ENCODE peak calls at places on chromosomes 16 and 17, in ten cellular contexts. U is progenitor cell of endocrine pancreas; J is effector memory CD8-positive, alpha-beta T cell; P is HEK293T; O is naive B cell; X is sigmoid colon; R is SK-N-DZ; F is AG04450; M is NCI-H1694 treated with DMSO at 0.1 percent for 48 hours; L is AG08395. B is an unnamed sample.

GRCh38 chr17:45136846-45137560 is 1.5 kb downstream of the ACBD4 start:
- DNase-seq in R (no peak), F (no peak), L (no peak), P (no peak), O (no peak), U (no peak), X (no peak), M (no peak), J (no peak), B (no peak)

GRCh38 chr17:27882162-27882840 is 10.9 kb downstream of the LYRM9 start:
- DNase-seq in R (no peak), X (no peak), L (no peak), U (no peak), M (peak; percentile 50), O (no peak), J (no peak), F (no peak), P (no peak), B (no peak)

GRCh38 chr17:67528751-67529436 is 151.8 kb downstream of the PITPNC1 start:
- DNase-seq in F (peak; percentile 59), O (no peak), U (peak; percentile 55), M (no peak), J (no peak), X (peak; percentile 87), L (peak; percentile 95), R (peak; percentile 82), P (peak; percentile 36), B (no peak)

GRCh38 chr16:57260294-57260929 is 15.4 kb downstream of the ARL2BP start:
- DNase-seq in X (peak; percentile 59), F (peak; percentile 50), O (no peak), R (no peak), J (no peak), P (no peak), M (no peak), U (no peak), L (peak; percentile 71), B (no peak)

GRCh38 chr16:50763211-50763610 is 21.3 kb downstream of the CYLD start:
- DNase-seq in J (no peak), M (no peak), L (no peak), R (no peak), F (no peak), O (no peak), P (no peak), U (no peak), X (no peak), B (no peak)

GRCh38 chr16:86404678-86405077 is 105.6 kb upstream of the FOXF1 start:
- DNase-seq in R (no peak), F (no peak), O (no peak), L (no peak), U (no peak), X (no peak), P (no peak), M (no peak), J (no peak), B (no peak)

GRCh38 chr17:39753514-39754160 is 15.9 kb downstream of the GRB7 start:
- DNase-seq in U (no peak), R (no peak), F (no peak), J (peak; percentile 71), X (peak; percentile 79), P (peak; percentile 42), O (peak; percentile 83), L (peak; percentile 58), M (peak; percentile 60), B (no peak)

GRCh38 chr16:87240211-87241134 is 76.7 kb downstream of the C16orf95 start:
- DNase-seq in P (no peak), O (no peak), F (no peak), X (no peak), J (no peak), R (no peak), U (no peak), L (peak; percentile 73), M (no peak), B (no peak)

GRCh38 chr16:50434872-50435478 is 66.2 kb upstream of the BRD7 start:
- DNase-seq in R (no peak), O (no peak), F (no peak), X (no peak), U (no peak), M (no peak), J (no peak), L (no peak), P (no peak), B (no peak)

GRCh38 chr17:9472541-9472940 is 103.1 kb downstream of the STX8 start:
- DNase-seq in O (no peak), R (no peak), J (no peak), L (peak; percentile 48), U (no peak), F (no peak), M (no peak), P (no peak), X (peak; percentile 66), B (no peak)

GRCh38 chr17:64028874-64029464 is 8.5 kb upstream of the ICAM2 start:
- DNase-seq in L (peak; percentile 72), J (peak; percentile 73), R (peak; percentile 58), M (peak; percentile 61), U (peak; percentile 41), O (peak; percentile 64), F (peak; percentile 39), P (peak; percentile 71), X (peak; percentile 73), B (peak; percentile 68)

GRCh38 chr17:41615454-41615853 is 2.9 kb upstream of the KRT16 start:
- DNase-seq in J (no peak), U (no peak), F (no peak), L (no peak), X (peak; percentile 40), O (no peak), P (no peak), M (no peak), R (peak; percentile 29), B (no peak)

GRCh38 chr17:9907883-9908648 is 3.0 kb upstream of the RCVRN start:
- DNase-seq in L (no peak), J (no peak), R (no peak), U (no peak), M (no peak), X (no peak), O (no peak), P (no peak), F (peak; percentile 15), B (no peak)

GRCh38 chr16:87764600-87765472 is 950 bp downstream of the KLHDC4 start:
- DNase-seq in O (no peak), F (no peak), M (no peak), P (peak; percentile 26), U (no peak), X (no peak), L (no peak), R (no peak), J (peak; percentile 61), B (peak; percentile 44)

GRCh38 chr16:50974438-50975036 is 176.5 kb downstream of the SALL1 start:
- DNase-seq in R (no peak), F (no peak), P (no peak), U (no peak), O (no peak), L (no peak), M (no peak), X (no peak), J (no peak), B (no peak)